ENCODE peak calls at places on chromosomes 13 and 19, in six cellular contexts. One of them, this sample, is unnamed.
A peak's percentile ranks its signal among the peaks of the same experiment; 100 is the strongest.

GRCh38 chr19:18457478-18458331 is 19.8 kb upstream of the ISYNA1 start:
- DNase-seq in astrocyte of the spinal cord: no peak
- DNase-seq in retinal pigment epithelial cell: peak; percentile 73
- DNase-seq in cardiac fibroblast: no peak
- DNase-seq in fibroblast of pulmonary artery: no peak
- DNase-seq in fibroblast of lung: no peak
- DNase-seq in this sample: no peak

GRCh38 chr13:27968316-27969072 is 621 bp downstream of the CDX2 start:
- DNase-seq in astrocyte of the spinal cord: no peak
- DNase-seq in retinal pigment epithelial cell: no peak
- DNase-seq in cardiac fibroblast: no peak
- DNase-seq in fibroblast of pulmonary artery: no peak
- DNase-seq in fibroblast of lung: no peak
- DNase-seq in this sample: no peak

GRCh38 chr13:24127116-24127631 is 33.3 kb upstream of the SPATA13 start:
- DNase-seq in astrocyte of the spinal cord: peak; percentile 49
- DNase-seq in retinal pigment epithelial cell: no peak
- DNase-seq in cardiac fibroblast: peak; percentile 12
- DNase-seq in fibroblast of pulmonary artery: no peak
- DNase-seq in fibroblast of lung: no peak
- DNase-seq in this sample: no peak

GRCh38 chr19:51002542-51003311 is 1.3 kb upstream of the KLK8 start:
- DNase-seq in astrocyte of the spinal cord: no peak
- DNase-seq in retinal pigment epithelial cell: no peak
- DNase-seq in cardiac fibroblast: peak; percentile 18
- DNase-seq in fibroblast of pulmonary artery: no peak
- DNase-seq in fibroblast of lung: no peak
- DNase-seq in this sample: no peak

GRCh38 chr19:11187409-11187808 is 9.9 kb downstream of the KANK2 start:
- DNase-seq in astrocyte of the spinal cord: no peak
- DNase-seq in retinal pigment epithelial cell: no peak
- DNase-seq in cardiac fibroblast: no peak
- DNase-seq in fibroblast of pulmonary artery: no peak
- DNase-seq in fibroblast of lung: no peak
- DNase-seq in this sample: no peak

GRCh38 chr19:38898788-38899446 is 501 bp downstream of the SIRT2 start:
- DNase-seq in astrocyte of the spinal cord: peak; percentile 10
- DNase-seq in retinal pigment epithelial cell: no peak
- DNase-seq in cardiac fibroblast: peak; percentile 13
- DNase-seq in fibroblast of pulmonary artery: peak; percentile 24
- DNase-seq in fibroblast of lung: peak; percentile 12
- DNase-seq in this sample: no peak

GRCh38 chr19:30076101-30076551 is 134.1 kb downstream of the URI1 start:
- DNase-seq in astrocyte of the spinal cord: no peak
- DNase-seq in retinal pigment epithelial cell: no peak
- DNase-seq in cardiac fibroblast: no peak
- DNase-seq in fibroblast of pulmonary artery: no peak
- DNase-seq in fibroblast of lung: no peak
- DNase-seq in this sample: no peak

GRCh38 chr19:18306903-18307681 is 15.8 kb downstream of the LSM4 start:
- DNase-seq in astrocyte of the spinal cord: peak; percentile 68
- DNase-seq in retinal pigment epithelial cell: no peak
- DNase-seq in cardiac fibroblast: no peak
- DNase-seq in fibroblast of pulmonary artery: no peak
- DNase-seq in fibroblast of lung: peak; percentile 51
- DNase-seq in this sample: no peak

GRCh38 chr19:7970716-7971448 is 27.4 kb upstream of the TIMM44 start:
- DNase-seq in astrocyte of the spinal cord: peak; percentile 22
- DNase-seq in retinal pigment epithelial cell: no peak
- DNase-seq in cardiac fibroblast: peak; percentile 49
- DNase-seq in fibroblast of pulmonary artery: peak; percentile 53
- DNase-seq in fibroblast of lung: peak; percentile 43
- DNase-seq in this sample: no peak

GRCh38 chr13:18944501-18945068 is 237.0 kb downstream of the TUBA3C start:
- DNase-seq in astrocyte of the spinal cord: no peak
- DNase-seq in retinal pigment epithelial cell: no peak
- DNase-seq in cardiac fibroblast: no peak
- DNase-seq in fibroblast of pulmonary artery: no peak
- DNase-seq in fibroblast of lung: no peak
- DNase-seq in this sample: no peak

GRCh38 chr13:79527698-79528097 is 46.7 kb downstream of the NDFIP2 start:
- DNase-seq in astrocyte of the spinal cord: no peak
- DNase-seq in retinal pigment epithelial cell: no peak
- DNase-seq in cardiac fibroblast: no peak
- DNase-seq in fibroblast of pulmonary artery: no peak
- DNase-seq in fibroblast of lung: no peak
- DNase-seq in this sample: no peak

GRCh38 chr13:108921238-108921637 is 291.8 kb downstream of the MYO16 start:
- DNase-seq in astrocyte of the spinal cord: no peak
- DNase-seq in retinal pigment epithelial cell: no peak
- DNase-seq in cardiac fibroblast: no peak
- DNase-seq in fibroblast of pulmonary artery: no peak
- DNase-seq in fibroblast of lung: no peak
- DNase-seq in this sample: no peak

GRCh38 chr19:15251010-15251748 is 18.9 kb upstream of the EPHX3 start:
- DNase-seq in astrocyte of the spinal cord: peak; percentile 80
- DNase-seq in retinal pigment epithelial cell: no peak
- DNase-seq in cardiac fibroblast: peak; percentile 83
- DNase-seq in fibroblast of pulmonary artery: peak; percentile 74
- DNase-seq in fibroblast of lung: peak; percentile 63
- DNase-seq in this sample: no peak

GRCh38 chr19:6590458-6591319 is at the start of gene CD70:
- DNase-seq in astrocyte of the spinal cord: no peak
- DNase-seq in retinal pigment epithelial cell: no peak
- DNase-seq in cardiac fibroblast: no peak
- DNase-seq in fibroblast of pulmonary artery: no peak
- DNase-seq in fibroblast of lung: no peak
- DNase-seq in this sample: no peak

GRCh38 chr13:51643114-51643881 is 59.0 kb downstream of the WDFY2 start:
- DNase-seq in astrocyte of the spinal cord: peak; percentile 89
- DNase-seq in retinal pigment epithelial cell: no peak
- DNase-seq in cardiac fibroblast: peak; percentile 97
- DNase-seq in fibroblast of pulmonary artery: peak; percentile 93
- DNase-seq in fibroblast of lung: peak; percentile 81
- DNase-seq in this sample: peak; percentile 87

GRCh38 chr19:50694815-50695145 is 24.8 kb downstream of the SHANK1 start:
- DNase-seq in astrocyte of the spinal cord: no peak
- DNase-seq in retinal pigment epithelial cell: no peak
- DNase-seq in cardiac fibroblast: no peak
- DNase-seq in fibroblast of pulmonary artery: no peak
- DNase-seq in fibroblast of lung: no peak
- DNase-seq in this sample: no peak

GRCh38 chr13:111006508-111007031 is 91.7 kb upstream of the ANKRD10 start:
- DNase-seq in astrocyte of the spinal cord: peak; percentile 96
- DNase-seq in retinal pigment epithelial cell: peak; percentile 76
- DNase-seq in cardiac fibroblast: peak; percentile 79
- DNase-seq in fibroblast of pulmonary artery: peak; percentile 89
- DNase-seq in fibroblast of lung: peak; percentile 92
- DNase-seq in this sample: peak; percentile 64

GRCh38 chr13:107778094-107778493 is 437.2 kb downstream of the LIG4 start:
- DNase-seq in astrocyte of the spinal cord: no peak
- DNase-seq in retinal pigment epithelial cell: no peak
- DNase-seq in cardiac fibroblast: no peak
- DNase-seq in fibroblast of pulmonary artery: no peak
- DNase-seq in fibroblast of lung: no peak
- DNase-seq in this sample: no peak

GRCh38 chr13:85525411-85525810 is 273.8 kb downstream of the SLITRK6 start:
- DNase-seq in astrocyte of the spinal cord: no peak
- DNase-seq in retinal pigment epithelial cell: no peak
- DNase-seq in cardiac fibroblast: no peak
- DNase-seq in fibroblast of pulmonary artery: no peak
- DNase-seq in fibroblast of lung: no peak
- DNase-seq in this sample: no peak

GRCh38 chr19:49400034-49400433 is 12.0 kb downstream of the KASH5 start:
- DNase-seq in astrocyte of the spinal cord: no peak
- DNase-seq in retinal pigment epithelial cell: no peak
- DNase-seq in cardiac fibroblast: peak; percentile 19
- DNase-seq in fibroblast of pulmonary artery: no peak
- DNase-seq in fibroblast of lung: peak; percentile 9
- DNase-seq in this sample: no peak

GRCh38 chr19:49396738-49397505 is 8.9 kb downstream of the KASH5 start:
- DNase-seq in astrocyte of the spinal cord: no peak
- DNase-seq in retinal pigment epithelial cell: no peak
- DNase-seq in cardiac fibroblast: no peak
- DNase-seq in fibroblast of pulmonary artery: no peak
- DNase-seq in fibroblast of lung: no peak
- DNase-seq in this sample: no peak

GRCh38 chr19:49398931-49399330 is 10.9 kb downstream of the KASH5 start:
- DNase-seq in astrocyte of the spinal cord: no peak
- DNase-seq in retinal pigment epithelial cell: no peak
- DNase-seq in cardiac fibroblast: no peak
- DNase-seq in fibroblast of pulmonary artery: no peak
- DNase-seq in fibroblast of lung: no peak
- DNase-seq in this sample: no peak

GRCh38 chr19:49395581-49396407 is 7.7 kb downstream of the KASH5 start:
- DNase-seq in astrocyte of the spinal cord: no peak
- DNase-seq in retinal pigment epithelial cell: no peak
- DNase-seq in cardiac fibroblast: no peak
- DNase-seq in fibroblast of pulmonary artery: no peak
- DNase-seq in fibroblast of lung: no peak
- DNase-seq in this sample: no peak

DNA sequence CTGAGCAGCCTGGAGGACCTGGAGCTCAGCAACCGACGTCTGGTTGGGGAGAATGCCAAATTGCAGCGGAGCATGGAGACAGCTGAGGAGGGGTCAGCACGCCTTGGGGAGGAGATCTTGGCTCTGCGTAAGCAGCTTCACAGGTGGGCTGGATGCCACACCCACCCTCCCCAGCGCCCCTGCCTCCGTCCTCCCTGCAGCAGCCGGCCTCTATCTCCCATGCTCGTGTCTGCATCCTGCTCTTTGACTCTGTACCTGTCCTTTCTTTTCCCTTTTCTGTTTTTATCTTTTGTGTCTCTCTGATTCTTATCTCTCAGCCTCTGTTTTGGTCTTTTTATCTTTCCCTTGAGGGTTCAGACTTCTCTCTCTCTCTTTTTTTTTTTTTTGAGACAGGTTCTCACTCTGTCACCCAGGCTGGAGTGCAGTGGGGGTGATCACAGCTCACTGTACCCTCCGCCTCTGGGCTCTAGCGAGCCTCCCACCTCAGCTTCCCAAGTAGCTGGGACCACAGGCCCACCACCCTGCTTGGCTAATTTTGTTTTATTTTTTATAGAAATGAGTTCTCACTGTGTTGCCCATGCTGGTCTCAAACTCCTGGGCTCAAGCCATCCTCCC is 10.1 kb downstream of the KASH5 start:
- DNase-seq in astrocyte of the spinal cord: no peak
- DNase-seq in retinal pigment epithelial cell: no peak
- DNase-seq in cardiac fibroblast: no peak
- DNase-seq in fibroblast of pulmonary artery: no peak
- DNase-seq in fibroblast of lung: no peak
- DNase-seq in this sample: no peak
- H3K4me3 ChIP-seq in astrocyte of the spinal cord: no peak overlapping the region
- H3K4me3 ChIP-seq in retinal pigment epithelial cell: no peak overlapping the region
- H3K4me3 ChIP-seq in cardiac fibroblast: no peak overlapping the region
- H3K4me3 ChIP-seq in fibroblast of pulmonary artery: no peak overlapping the region
- H3K4me3 ChIP-seq in fibroblast of lung: no peak overlapping the region
- H3K4me3 ChIP-seq in this sample: no peak overlapping the region

GRCh38 chr19:42325308-42325895 is at the start of gene MEGF8:
- DNase-seq in astrocyte of the spinal cord: peak; percentile 99
- DNase-seq in retinal pigment epithelial cell: peak; percentile 96
- DNase-seq in cardiac fibroblast: peak; percentile 99
- DNase-seq in fibroblast of pulmonary artery: peak; percentile 99
- DNase-seq in fibroblast of lung: peak; percentile 99
- DNase-seq in this sample: peak; percentile 94
- TF ChIP-seq CTCF in astrocyte of the spinal cord: peak; percentile 95
- TF ChIP-seq CTCF in retinal pigment epithelial cell: peak; percentile 92
- TF ChIP-seq CTCF in cardiac fibroblast: peak; percentile 91
- TF ChIP-seq CTCF in fibroblast of pulmonary artery: peak; percentile 98
- TF ChIP-seq CTCF in fibroblast of lung: peak; percentile 97
- TF ChIP-seq CTCF in this sample: peak; percentile 96

DNA sequence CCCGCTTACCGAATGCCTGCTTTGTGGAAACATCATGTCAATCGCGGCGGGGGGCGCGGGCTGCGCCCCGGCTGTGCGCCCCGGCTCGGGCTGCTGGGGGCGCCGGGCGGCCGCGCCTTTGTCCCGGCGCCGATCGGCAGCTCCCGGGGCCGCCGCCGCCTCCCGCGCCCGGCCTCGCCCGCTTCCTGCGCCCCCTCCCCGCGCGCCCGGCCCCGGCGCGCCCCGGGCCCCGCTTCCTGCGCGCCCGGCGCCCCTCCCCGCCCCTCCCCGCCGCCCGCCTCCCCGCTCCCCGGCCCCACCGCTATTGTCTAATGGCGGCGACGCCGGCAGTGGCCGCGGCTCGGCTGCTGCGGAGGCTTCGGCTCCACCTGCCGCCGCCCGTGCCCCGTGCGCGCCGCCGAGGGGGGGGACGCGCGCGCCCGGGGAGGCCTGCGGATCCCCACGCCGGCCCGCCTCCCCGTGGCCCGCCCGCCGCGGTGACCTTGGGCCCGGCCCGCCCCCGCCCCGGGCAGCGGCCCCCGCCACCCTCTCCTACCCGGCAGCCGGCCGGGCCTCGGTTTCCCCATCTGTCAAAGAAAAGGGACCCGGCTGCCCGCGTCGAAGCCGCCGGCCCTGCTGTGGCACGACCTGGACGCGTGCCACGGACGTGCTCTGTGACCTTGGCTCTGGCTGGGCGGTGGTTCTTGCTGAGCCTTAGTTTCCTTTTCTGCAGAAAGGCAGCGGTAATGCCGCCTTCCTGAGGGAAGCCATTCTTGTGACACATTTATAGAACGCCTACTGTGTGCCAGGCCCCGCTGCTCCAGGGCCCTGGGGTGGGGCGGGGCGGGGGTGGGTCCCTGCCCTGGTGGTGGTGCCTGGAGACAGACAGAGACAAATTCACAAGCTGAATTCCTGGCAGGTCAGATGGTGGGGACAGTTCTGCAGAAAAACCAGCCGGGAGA is at the start of gene TLE5:
- DNase-seq in astrocyte of the spinal cord: no peak
- DNase-seq in retinal pigment epithelial cell: no peak
- DNase-seq in cardiac fibroblast: peak; percentile 32
- DNase-seq in fibroblast of pulmonary artery: peak; percentile 47
- DNase-seq in fibroblast of lung: no peak
- DNase-seq in this sample: no peak
- H3K4me3 ChIP-seq in astrocyte of the spinal cord: peak within 1 kb of the TSS; percentile 81
- H3K4me3 ChIP-seq in retinal pigment epithelial cell: peak within 1 kb of the TSS; percentile 76
- H3K4me3 ChIP-seq in cardiac fibroblast: peak within 1 kb of the TSS; percentile 93
- H3K4me3 ChIP-seq in fibroblast of pulmonary artery: peak within 1 kb of the TSS; percentile 80
- H3K4me3 ChIP-seq in fibroblast of lung: peak within 1 kb of the TSS; percentile 89
- H3K4me3 ChIP-seq in this sample: peak within 1 kb of the TSS; percentile 98

DNA sequence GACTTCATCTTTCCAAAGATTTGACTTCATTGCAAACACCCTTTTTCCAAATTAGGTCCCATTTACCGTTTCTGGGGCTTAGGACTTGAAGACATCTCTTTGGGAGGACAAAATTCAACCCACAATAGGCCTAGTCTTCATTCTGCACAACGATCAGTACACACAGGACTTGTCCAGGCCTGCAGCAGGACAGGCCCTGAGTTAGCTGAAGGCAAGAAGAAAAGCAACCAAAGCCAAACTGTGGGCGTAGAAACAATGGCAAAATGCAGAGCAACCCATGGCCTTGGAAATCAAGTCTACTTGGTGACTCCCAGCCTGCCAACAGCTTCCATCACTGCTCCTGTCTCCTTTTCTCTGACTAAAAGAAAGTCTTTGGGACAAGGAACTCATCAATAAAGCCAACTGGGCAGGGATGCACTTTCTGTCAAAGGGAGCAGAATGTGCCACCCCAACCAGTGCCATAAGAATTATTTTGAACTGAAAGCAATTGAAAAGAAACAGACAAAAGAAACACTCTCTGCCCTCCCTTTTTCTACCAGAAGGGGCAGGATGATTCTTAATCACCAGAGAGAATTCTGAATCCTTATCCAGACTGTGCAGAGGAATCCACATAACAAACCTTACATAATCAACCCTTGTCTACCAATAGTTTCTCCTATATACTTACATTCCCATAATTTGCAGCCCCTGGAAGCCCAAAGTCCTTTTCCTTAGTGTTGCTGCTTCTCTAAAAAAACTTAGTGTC is 520.9 kb upstream of the NBEA start:
- DNase-seq in astrocyte of the spinal cord: no peak
- DNase-seq in retinal pigment epithelial cell: no peak
- DNase-seq in cardiac fibroblast: no peak
- DNase-seq in fibroblast of pulmonary artery: no peak
- DNase-seq in fibroblast of lung: no peak
- DNase-seq in this sample: no peak
- TF ChIP-seq CTCF in astrocyte of the spinal cord: peak; percentile 23
- TF ChIP-seq CTCF in retinal pigment epithelial cell: peak; percentile 39
- TF ChIP-seq CTCF in cardiac fibroblast: peak; percentile 32
- TF ChIP-seq CTCF in fibroblast of pulmonary artery: peak; percentile 34
- TF ChIP-seq CTCF in fibroblast of lung: no peak
- TF ChIP-seq CTCF in this sample: no peak